ENCODE peak calls at places on chromosomes 5 and 9, in ten cellular contexts. W, Y, E, R, F, V, D, O, P and S are unnamed samples.

GRCh38 chr9:95907794-95908193 is 32.3 kb downstream of the ERCC6L2 start:
- DNase-seq in W (no peak), D (no peak), O (no peak), P (no peak), R (no peak), E (no peak), Y (no peak), V (no peak), F (peak), S (no peak)

GRCh38 chr5:101679816-101680215 is 616.3 kb downstream of the SLCO4C1 start:
- DNase-seq in E (no peak), V (no peak), R (no peak), O (no peak), W (no peak), D (peak), F (no peak), Y (no peak), P (no peak), S (no peak)

GRCh38 chr5:176899946-176900782 is 1.0 kb upstream of the HK3 start:
- DNase-seq in D (no peak), R (no peak), V (no peak), P (no peak), F (no peak), W (peak), Y (no peak), O (no peak), E (no peak), S (no peak)

GRCh38 chr5:43409809-43410271 is 2.4 kb downstream of the CCL28 start:
- DNase-seq in E (no peak), O (no peak), V (no peak), R (peak), F (no peak), W (no peak), Y (peak), P (no peak), D (no peak), S (peak)

GRCh38 chr5:173456751-173457171 is 128.5 kb upstream of the STC2 start:
- DNase-seq in P (no peak), V (peak), Y (no peak), F (no peak), O (no peak), E (peak), R (no peak), W (peak), D (no peak), S (no peak)

GRCh38 chr5:18048449-18048848 is 414.2 kb downstream of the TAF11L14 start:
- DNase-seq in D (no peak), W (no peak), F (no peak), V (no peak), R (no peak), P (no peak), E (no peak), Y (no peak), O (no peak), S (no peak)

GRCh38 chr9:72356019-72356653 is 8.9 kb downstream of the ZFAND5 start:
- DNase-seq in E (peak), V (no peak), O (no peak), P (no peak), R (no peak), D (no peak), Y (no peak), W (no peak), F (no peak), S (no peak)

GRCh38 chr5:145941677-145942130 is 5.3 kb downstream of the SH3RF2 start:
- DNase-seq in F (no peak), D (peak), R (no peak), V (no peak), P (no peak), Y (no peak), E (peak), O (no peak), W (peak), S (no peak)

GRCh38 chr5:132474881-132475511 is 15.6 kb downstream of the IRF1 start:
- DNase-seq in D (no peak), F (peak), R (no peak), W (no peak), V (no peak), Y (peak), E (no peak), O (peak), P (no peak), S (no peak)

GRCh38 chr5:14247054-14247386 is 103.9 kb downstream of the TRIO start:
- DNase-seq in R (no peak), W (no peak), V (no peak), Y (no peak), E (no peak), P (no peak), D (no peak), F (no peak), O (no peak), S (no peak)

GRCh38 chr5:14250778-14251711 is 107.9 kb downstream of the TRIO start:
- DNase-seq in F (no peak), V (no peak), D (no peak), E (no peak), Y (no peak), R (no peak), O (no peak), P (no peak), W (no peak), S (no peak)

GRCh38 chr5:14250094-14250777 is 107.1 kb downstream of the TRIO start:
- DNase-seq in Y (peak), V (no peak), O (no peak), E (peak), W (peak), D (peak), R (no peak), P (peak), F (peak), S (peak)

GRCh38 chr5:14251733-14252132 is 108.6 kb downstream of the TRIO start:
- DNase-seq in R (no peak), V (no peak), F (no peak), W (no peak), E (no peak), P (no peak), Y (no peak), D (no peak), O (no peak), S (no peak)

DNA sequence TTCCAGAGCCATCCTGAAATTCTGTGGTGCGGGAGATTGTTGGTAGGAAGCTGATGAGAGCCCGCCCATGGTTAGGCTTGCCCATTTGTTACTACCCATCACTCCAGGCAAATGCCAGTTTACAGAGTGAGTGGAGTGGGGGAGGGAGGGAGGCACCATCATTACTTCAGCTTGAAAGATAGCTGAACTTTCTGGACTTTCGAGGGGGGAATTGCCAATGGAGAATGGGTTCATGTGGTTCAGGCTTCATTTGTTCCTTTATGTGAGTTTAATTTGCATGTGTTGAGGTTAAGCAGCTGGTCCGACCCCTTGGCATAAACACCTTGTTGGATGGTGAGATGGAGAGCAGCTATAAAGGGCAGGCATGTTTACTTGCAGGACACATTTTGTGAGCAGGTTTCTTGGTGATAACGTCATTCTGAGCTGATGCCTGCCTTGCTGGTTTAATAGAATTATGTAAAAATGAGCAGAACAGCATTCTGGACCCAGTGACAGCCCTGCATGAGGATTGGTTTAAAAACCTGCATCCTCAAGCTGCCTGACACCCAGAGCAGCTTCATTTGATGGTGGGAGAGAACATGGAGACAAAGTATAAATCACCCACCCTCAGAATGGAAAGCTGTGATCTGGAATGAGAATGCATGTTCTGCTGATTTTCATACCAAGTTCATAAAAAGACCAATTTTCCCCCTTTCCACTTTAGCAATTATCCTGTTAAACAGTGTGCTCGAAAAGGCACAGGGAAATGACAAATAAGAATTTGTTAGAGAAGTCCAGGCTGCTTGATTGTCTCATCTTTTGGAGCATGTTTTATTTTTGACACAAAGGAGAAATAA is 106.3 kb downstream of the TRIO start:
- DNase-seq in Y (no peak), P (no peak), D (no peak), F (no peak), V (no peak), E (no peak), W (no peak), O (no peak), R (no peak), S (no peak)
- H3K4me3 ChIP-seq in Y (no peak), P (no peak), D (no peak), F (no peak), V (no peak), E (no peak), W (no peak), O (no peak), R (no peak), S (no peak)

DNA sequence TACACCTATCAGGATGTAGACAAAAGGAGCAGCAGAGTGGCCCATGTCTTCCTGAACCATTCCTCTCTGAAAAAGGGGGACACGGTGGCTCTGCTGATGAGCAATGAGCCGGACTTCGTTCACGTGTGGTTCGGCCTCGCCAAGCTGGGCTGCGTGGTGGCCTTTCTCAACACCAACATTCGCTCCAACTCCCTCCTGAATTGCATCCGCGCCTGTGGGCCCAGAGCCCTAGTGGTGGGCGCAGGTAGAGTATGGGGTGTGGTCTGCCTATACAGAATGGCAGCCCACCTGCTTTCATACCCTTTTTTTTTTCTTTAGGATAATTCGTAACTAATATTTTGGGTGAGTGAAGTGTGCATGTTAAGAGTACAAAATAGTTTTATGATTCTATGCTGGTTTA is 1.1 kb downstream of the SLC27A6 start:
- DNase-seq in E (no peak), Y (no peak), R (no peak), P (no peak), F (peak), O (peak), D (no peak), W (no peak), V (no peak), S (no peak)
- TF ChIP-seq CTCF in E (no peak), Y (no peak), R (no peak), P (no peak), F (peak), O (no peak), D (no peak), W (no peak), V (no peak), S (no peak)

DNA sequence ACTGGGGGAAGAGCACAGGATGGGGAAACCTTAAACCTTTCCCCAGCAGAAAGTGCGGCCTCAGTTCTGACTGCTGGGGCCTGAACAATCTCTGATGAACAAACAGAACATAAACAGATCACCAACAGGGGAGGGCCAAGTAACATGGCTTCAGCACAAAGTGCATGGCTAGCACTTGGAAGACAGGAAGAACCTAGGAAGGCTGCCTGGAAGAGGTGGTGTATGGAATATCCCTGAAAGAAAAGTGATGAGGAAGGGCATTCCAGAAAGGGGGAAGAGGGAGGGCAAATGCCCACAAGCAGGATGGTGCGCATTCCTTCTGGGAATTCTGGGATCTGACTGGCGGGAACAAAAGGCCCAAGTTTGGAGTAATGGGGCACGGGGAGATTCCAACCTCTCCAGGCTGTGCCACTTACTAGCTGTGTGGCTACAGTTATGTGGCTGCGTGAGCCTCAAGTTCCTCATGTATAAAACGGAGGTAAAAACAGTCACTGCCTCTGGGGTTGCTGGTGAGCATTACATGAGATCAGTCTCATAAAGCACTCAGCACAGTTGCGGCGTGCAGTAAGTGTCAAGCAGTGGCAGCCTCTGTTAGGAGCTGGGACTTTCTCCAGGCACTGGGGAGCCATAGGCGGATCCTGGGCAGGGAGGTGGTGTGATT is 1.6 kb downstream of the PDGFRB start:
- DNase-seq in V (no peak), E (peak), P (no peak), W (peak), O (no peak), F (peak), R (no peak), D (no peak), Y (no peak), S (no peak)
- H3K4me3 ChIP-seq in V (no peak), E (peak), P (peak), W (peak), O (peak), F (peak), R (peak), D (no peak), Y (no peak), S (peak)

DNA sequence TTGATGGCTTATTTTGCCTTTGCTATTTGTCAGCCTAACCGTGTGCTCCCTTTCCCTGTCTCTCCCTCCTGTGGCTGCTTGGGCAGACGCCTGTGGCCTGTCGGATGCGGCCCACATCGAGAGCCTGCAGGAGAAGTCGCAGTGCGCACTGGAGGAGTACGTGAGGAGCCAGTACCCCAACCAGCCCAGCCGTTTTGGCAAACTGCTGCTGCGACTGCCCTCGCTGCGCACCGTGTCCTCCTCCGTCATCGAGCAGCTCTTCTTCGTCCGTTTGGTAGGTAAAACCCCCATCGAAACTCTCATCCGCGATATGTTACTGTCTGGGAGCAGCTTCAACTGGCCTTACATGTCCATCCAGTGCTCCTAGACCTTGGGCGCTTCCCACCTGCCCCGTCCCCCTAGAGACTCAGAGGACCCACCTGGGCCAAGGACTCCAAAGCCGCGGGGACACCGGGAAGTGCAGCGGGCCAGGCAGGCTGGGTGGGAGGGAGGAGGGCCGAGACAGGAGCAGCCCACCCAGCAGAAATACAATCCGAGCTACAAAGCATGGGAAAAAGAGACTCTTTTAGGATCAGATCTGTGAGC is 10.5 kb downstream of the NR2F1 start:
- DNase-seq in W (no peak), P (peak), F (peak), D (no peak), V (no peak), O (no peak), Y (no peak), R (no peak), E (no peak), S (no peak)
- TF ChIP-seq CTCF in W (no peak), P (no peak), F (no peak), D (no peak), V (no peak), O (no peak), Y (no peak), R (no peak), E (no peak), S (no peak)

DNA sequence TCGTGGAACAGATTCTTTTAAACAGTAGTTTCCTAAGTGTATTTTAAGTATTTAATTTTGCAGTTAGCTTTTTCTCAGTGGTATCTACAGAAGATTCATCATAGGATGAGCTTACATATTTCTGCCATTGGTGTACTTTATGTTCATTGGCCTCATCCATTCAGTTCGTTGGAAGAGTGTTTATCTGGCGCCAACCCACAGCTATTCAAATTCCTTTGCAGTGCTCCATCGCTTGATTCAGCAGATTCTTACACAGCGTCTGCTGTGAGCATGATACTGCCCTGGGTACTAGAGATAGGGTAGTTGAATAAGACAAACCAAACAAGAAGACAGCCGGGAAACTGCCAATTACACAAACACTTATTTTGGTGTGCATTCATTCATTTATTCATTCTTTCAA is 55.1 kb downstream of the NUP214 start:
- DNase-seq in V (no peak), P (no peak), R (no peak), Y (no peak), D (no peak), O (no peak), W (peak), E (peak), F (no peak), S (no peak)
- H3K4me3 ChIP-seq in V (no peak), P (no peak), R (no peak), Y (no peak), D (no peak), O (no peak), W (no peak), E (no peak), F (no peak), S (no peak)

DNA sequence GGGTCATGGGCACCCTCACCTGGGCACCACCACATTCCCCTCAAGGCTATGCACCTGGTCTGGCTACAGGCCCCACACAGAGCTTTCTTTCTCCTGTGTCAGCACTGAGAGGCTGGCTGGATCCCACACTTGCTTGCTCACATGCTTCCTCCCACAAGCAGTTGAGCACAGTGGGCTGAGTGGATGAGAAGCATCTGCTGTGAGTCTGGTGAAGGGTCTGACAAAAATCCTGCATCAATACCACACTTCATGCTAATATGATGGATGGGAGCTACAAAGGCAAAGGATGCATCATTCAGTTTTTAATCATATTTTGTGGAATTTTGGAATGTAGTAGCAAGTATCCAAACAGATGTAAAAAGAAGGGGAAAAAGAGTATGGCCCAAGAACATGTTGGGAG is 830.8 kb upstream of the PTPRD start:
- DNase-seq in E (no peak), V (no peak), R (no peak), F (no peak), O (no peak), W (no peak), P (no peak), Y (no peak), D (no peak), S (no peak)
- TF ChIP-seq CTCF in E (no peak), V (no peak), R (no peak), F (no peak), O (no peak), W (no peak), P (no peak), Y (no peak), D (no peak), S (no peak)

GRCh38 chr5:138981606-138982005 is 106.5 kb upstream of the LRRTM2 start:
- DNase-seq in R (no peak), D (no peak), F (no peak), E (no peak), Y (no peak), O (no peak), V (no peak), P (no peak), W (no peak), S (no peak)
- H3K4me3 ChIP-seq in R (no peak), D (no peak), F (no peak), E (no peak), Y (no peak), O (no peak), V (no peak), P (no peak), W (no peak), S (no peak)

GRCh38 chr9:123617286-123617685 is 261.3 kb downstream of the CRB2 start:
- DNase-seq in R (no peak), P (no peak), Y (no peak), W (no peak), D (no peak), V (no peak), O (no peak), E (no peak), F (no peak), S (no peak)
- TF ChIP-seq CTCF in R (no peak), P (no peak), Y (no peak), W (no peak), D (no peak), V (no peak), O (no peak), E (no peak), F (no peak), S (no peak)